ENCODE peak calls at places on chromosome 12, in four cellular contexts. One of them, this sample, is unnamed.

GRCh38 chr12:124464062-124464461 is 103.3 kb downstream of the NCOR2 start:
- DNase-seq in neural progenitor cell: no peak
- DNase-seq in astrocyte: no peak
- DNase-seq in MM.1S: no peak
- DNase-seq in this sample: no peak

GRCh38 chr12:111446044-111446581 is 40.4 kb downstream of the SH2B3 start:
- DNase-seq in MM.1S: no peak
- DNase-seq in astrocyte: no peak
- DNase-seq in neural progenitor cell: no peak
- DNase-seq in this sample: no peak

GRCh38 chr12:105262461-105263184 is 26.6 kb upstream of the APPL2 start:
- DNase-seq in astrocyte: no peak
- DNase-seq in neural progenitor cell: no peak
- DNase-seq in MM.1S: no peak
- DNase-seq in this sample: no peak

GRCh38 chr12:124441443-124442190 is 125.8 kb downstream of the NCOR2 start:
- DNase-seq in neural progenitor cell: no peak
- DNase-seq in MM.1S: no peak
- DNase-seq in astrocyte: peak; percentile 98
- DNase-seq in this sample: no peak

GRCh38 chr12:19410211-19410610 is 29.1 kb upstream of the AEBP2 start:
- DNase-seq in astrocyte: peak; percentile 29
- DNase-seq in MM.1S: no peak
- DNase-seq in neural progenitor cell: no peak
- DNase-seq in this sample: no peak

GRCh38 chr12:77204055-77204454 is 138.7 kb upstream of the E2F7 start:
- DNase-seq in neural progenitor cell: peak; percentile 34
- DNase-seq in MM.1S: no peak
- DNase-seq in astrocyte: no peak
- DNase-seq in this sample: no peak

GRCh38 chr12:120862664-120863063 is 41.5 kb downstream of the SPPL3 start:
- DNase-seq in MM.1S: no peak
- DNase-seq in astrocyte: no peak
- DNase-seq in neural progenitor cell: no peak
- DNase-seq in this sample: no peak

GRCh38 chr12:15534322-15534721 is 212.0 kb downstream of the PTPRO start:
- DNase-seq in MM.1S: peak; percentile 79
- DNase-seq in astrocyte: no peak
- DNase-seq in neural progenitor cell: no peak
- DNase-seq in this sample: no peak

GRCh38 chr12:10241276-10241675 is 28.6 kb downstream of the GABARAPL1 start:
- DNase-seq in MM.1S: no peak
- DNase-seq in neural progenitor cell: no peak
- DNase-seq in astrocyte: peak; percentile 2
- DNase-seq in this sample: no peak

GRCh38 chr12:119393685-119394084 is 59.2 kb downstream of the CCDC60 start:
- DNase-seq in neural progenitor cell: no peak
- DNase-seq in astrocyte: no peak
- DNase-seq in MM.1S: no peak
- DNase-seq in this sample: no peak

GRCh38 chr12:132251741-132252490 is 77.5 kb downstream of the GALNT9 start:
- DNase-seq in astrocyte: no peak
- DNase-seq in neural progenitor cell: no peak
- DNase-seq in MM.1S: no peak
- DNase-seq in this sample: no peak

GRCh38 chr12:132249747-132250478 is 79.5 kb downstream of the GALNT9 start:
- DNase-seq in astrocyte: no peak
- DNase-seq in MM.1S: no peak
- DNase-seq in neural progenitor cell: no peak
- DNase-seq in this sample: no peak

GRCh38 chr12:132250707-132251106 is 78.7 kb downstream of the GALNT9 start:
- DNase-seq in neural progenitor cell: no peak
- DNase-seq in MM.1S: no peak
- DNase-seq in astrocyte: no peak
- DNase-seq in this sample: no peak

GRCh38 chr12:132253698-132254480 is 75.5 kb downstream of the GALNT9 start:
- DNase-seq in MM.1S: no peak
- DNase-seq in neural progenitor cell: no peak
- DNase-seq in astrocyte: no peak
- DNase-seq in this sample: no peak

DNA sequence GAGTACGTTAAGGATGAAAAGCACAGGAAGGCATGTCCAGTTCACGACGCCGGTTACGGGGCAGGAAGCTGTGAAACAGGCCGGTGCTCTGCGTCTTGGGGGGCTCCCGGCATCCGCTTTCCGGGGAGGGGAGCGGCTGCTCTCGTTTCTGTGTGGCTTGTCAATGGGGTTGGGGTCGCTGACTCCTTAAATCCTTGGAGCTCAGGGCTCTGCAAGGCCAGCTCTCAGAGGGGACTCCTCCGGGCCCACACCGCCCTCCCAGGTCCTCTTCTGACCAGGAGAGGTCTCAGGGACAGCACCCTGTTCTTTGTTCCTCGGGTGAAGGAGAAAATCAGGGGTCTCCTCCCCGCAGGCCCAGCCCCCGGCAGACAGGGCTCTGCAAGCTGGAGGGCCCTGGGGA is 78.1 kb downstream of the GALNT9 start:
- DNase-seq in neural progenitor cell: no peak
- DNase-seq in MM.1S: no peak
- DNase-seq in astrocyte: no peak
- DNase-seq in this sample: no peak
- TF ChIP-seq EZH2 in neural progenitor cell: no peak
- TF ChIP-seq EZH2 in MM.1S: no peak
- TF ChIP-seq EZH2 in astrocyte: no peak
- TF ChIP-seq EZH2 in this sample: no peak

DNA sequence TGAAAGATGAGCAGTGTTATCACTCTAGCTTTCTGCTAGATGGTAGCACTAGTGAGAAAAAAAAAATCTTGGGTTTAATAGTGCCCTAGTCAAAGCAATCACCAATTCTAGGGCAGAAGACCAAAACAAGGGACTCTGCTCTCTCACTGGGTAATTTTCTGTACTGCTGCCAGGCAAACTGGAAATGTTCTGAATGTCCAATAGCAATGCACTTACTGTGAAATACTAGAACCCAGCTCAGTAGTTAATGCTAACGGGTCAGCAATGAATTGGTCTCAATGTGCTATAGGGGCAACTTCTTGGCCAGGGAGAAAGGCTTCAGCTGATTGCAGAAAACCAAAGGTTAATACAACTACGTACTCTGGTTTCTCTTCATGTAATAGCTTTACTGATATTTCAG is 2.2 kb downstream of the ATF7 start:
- DNase-seq in MM.1S: no peak
- DNase-seq in neural progenitor cell: no peak
- DNase-seq in astrocyte: peak; percentile 59
- DNase-seq in this sample: no peak
- H2AFZ ChIP-seq in MM.1S: no peak overlapping the region
- H2AFZ ChIP-seq in neural progenitor cell: no peak overlapping the region
- H2AFZ ChIP-seq in astrocyte: no peak overlapping the region
- H2AFZ ChIP-seq in this sample: no peak overlapping the region

DNA sequence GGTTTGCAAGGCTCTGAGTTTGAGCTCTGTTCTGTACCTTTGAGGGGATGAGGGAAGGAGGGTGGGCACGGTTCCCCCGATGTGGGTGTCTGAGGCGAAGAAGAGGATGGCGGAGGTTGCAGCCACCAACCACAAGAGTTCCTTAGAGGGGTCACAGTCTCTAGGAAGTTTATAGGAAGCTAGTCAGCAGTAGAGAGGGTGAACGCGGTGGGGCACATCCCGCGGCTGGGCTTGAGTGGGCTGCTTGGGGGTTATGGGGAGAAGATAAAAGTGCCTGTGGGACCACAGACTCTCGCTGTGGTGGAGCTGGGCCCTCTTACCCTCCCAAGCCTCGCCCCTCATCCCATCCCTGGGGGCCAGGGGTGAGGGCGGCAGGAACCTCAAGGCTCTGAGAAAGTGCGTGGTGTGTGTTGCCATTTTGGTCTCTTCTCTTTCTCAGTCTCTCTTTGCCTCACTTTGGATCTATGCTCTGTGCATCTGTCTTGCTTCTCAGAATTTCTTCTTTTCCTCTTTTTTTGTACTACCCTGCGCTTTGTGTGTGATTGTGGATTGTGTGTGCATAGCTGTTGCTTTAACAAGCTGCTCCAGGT is 2.7 kb downstream of the CD4 start:
- DNase-seq in neural progenitor cell: no peak
- DNase-seq in astrocyte: no peak
- DNase-seq in MM.1S: no peak
- DNase-seq in this sample: no peak
- H3K4me2 ChIP-seq in neural progenitor cell: peak overlapping the region; percentile 51
- H3K4me2 ChIP-seq in astrocyte: peak overlapping the region; percentile 60
- H3K4me2 ChIP-seq in MM.1S: no peak overlapping the region
- H3K4me2 ChIP-seq in this sample: no peak overlapping the region

DNA sequence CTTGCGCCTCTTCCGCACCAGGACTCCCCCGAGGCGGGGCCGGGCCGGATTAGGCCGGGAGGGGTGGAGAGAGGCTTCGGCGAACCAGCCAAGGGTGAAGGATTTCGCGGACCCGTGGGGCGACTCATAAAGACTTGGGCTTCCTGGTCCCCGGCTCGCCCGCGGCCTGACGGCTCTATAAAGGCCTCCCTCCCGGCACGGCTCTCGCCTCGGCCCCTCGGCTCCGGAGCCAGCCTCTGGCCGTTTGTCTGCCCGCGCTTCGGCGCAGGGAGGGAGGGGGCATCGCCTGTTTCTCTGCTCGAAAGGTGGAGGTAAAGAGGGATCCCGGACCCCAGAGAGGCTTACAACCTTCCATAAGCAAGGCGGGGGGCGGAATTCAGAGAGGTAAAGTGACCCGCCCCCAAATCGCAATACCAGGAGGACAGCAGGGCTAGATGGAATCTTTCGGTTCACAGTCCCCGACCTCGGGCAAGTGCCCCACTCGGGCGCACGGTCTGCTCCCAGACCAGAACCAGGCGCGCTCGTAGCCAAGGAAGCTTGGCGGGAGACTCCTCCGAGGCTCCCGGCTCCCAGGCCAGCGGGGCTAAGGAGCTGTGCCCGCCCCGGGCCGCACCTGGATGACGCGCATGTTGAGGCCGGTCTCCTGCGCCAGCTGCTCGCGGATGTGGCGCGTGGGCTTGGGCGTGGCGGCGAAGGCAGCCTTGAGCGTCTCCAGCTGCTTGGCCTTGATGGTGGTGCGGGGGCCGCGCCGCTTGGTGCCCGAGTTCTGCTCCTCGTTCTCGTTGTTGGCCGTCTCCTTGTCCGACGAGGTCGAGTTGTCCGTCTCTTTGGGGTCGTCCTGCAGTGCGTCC is 3.9 kb downstream of the LHX5 start:
- DNase-seq in astrocyte: no peak
- DNase-seq in MM.1S: no peak
- DNase-seq in neural progenitor cell: peak; percentile 82
- DNase-seq in this sample: no peak
- TF ChIP-seq EZH2 in astrocyte: peak; percentile 79
- TF ChIP-seq EZH2 in MM.1S: no peak
- TF ChIP-seq EZH2 in neural progenitor cell: no peak
- TF ChIP-seq EZH2 in this sample: peak; percentile 53

DNA sequence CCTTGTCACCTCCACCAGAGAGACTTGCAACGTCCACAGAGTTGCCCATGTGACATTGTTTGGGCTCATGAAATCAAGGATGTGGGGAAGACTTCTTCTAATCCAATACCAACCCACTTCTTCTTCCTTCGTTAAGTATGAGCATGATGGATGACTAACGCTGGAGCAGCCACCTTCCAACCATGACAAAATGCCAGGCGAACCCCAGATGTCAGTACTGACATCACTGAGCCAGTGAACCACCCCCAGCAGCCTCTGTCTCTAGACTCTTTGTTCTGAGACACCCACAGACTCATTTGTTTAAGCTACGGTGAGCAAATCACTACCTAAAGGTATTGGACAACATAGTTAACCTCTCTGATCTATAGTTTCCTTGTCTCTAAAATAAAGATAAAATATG is 123.7 kb downstream of the GRIN2B start:
- DNase-seq in astrocyte: no peak
- DNase-seq in MM.1S: no peak
- DNase-seq in neural progenitor cell: no peak
- DNase-seq in this sample: no peak
- H2AFZ ChIP-seq in astrocyte: no peak overlapping the region
- H2AFZ ChIP-seq in MM.1S: no peak overlapping the region
- H2AFZ ChIP-seq in neural progenitor cell: no peak overlapping the region
- H2AFZ ChIP-seq in this sample: no peak overlapping the region

GRCh38 chr12:93020998-93021597 is 92.0 kb upstream of the EEA1 start:
- DNase-seq in MM.1S: no peak
- DNase-seq in astrocyte: no peak
- DNase-seq in neural progenitor cell: no peak
- DNase-seq in this sample: no peak
- H3K4me2 ChIP-seq in MM.1S: no peak overlapping the region
- H3K4me2 ChIP-seq in astrocyte: no peak overlapping the region
- H3K4me2 ChIP-seq in neural progenitor cell: no peak overlapping the region
- H3K4me2 ChIP-seq in this sample: no peak overlapping the region

GRCh38 chr12:114396869-114397719 is 8.8 kb downstream of the TBX5 start:
- DNase-seq in astrocyte: no peak
- DNase-seq in MM.1S: no peak
- DNase-seq in neural progenitor cell: peak; percentile 44
- DNase-seq in this sample: no peak

GRCh38 chr12:114396153-114396868 is 9.6 kb downstream of the TBX5 start:
- DNase-seq in neural progenitor cell: peak; percentile 84
- DNase-seq in MM.1S: no peak
- DNase-seq in astrocyte: no peak
- DNase-seq in this sample: no peak

GRCh38 chr12:114399664-114400211 is 6.2 kb downstream of the TBX5 start:
- DNase-seq in neural progenitor cell: peak; percentile 89
- DNase-seq in MM.1S: no peak
- DNase-seq in astrocyte: no peak
- DNase-seq in this sample: no peak

GRCh38 chr12:114400395-114400794 is 5.5 kb downstream of the TBX5 start:
- DNase-seq in astrocyte: no peak
- DNase-seq in neural progenitor cell: peak; percentile 78
- DNase-seq in MM.1S: no peak
- DNase-seq in this sample: no peak

DNA sequence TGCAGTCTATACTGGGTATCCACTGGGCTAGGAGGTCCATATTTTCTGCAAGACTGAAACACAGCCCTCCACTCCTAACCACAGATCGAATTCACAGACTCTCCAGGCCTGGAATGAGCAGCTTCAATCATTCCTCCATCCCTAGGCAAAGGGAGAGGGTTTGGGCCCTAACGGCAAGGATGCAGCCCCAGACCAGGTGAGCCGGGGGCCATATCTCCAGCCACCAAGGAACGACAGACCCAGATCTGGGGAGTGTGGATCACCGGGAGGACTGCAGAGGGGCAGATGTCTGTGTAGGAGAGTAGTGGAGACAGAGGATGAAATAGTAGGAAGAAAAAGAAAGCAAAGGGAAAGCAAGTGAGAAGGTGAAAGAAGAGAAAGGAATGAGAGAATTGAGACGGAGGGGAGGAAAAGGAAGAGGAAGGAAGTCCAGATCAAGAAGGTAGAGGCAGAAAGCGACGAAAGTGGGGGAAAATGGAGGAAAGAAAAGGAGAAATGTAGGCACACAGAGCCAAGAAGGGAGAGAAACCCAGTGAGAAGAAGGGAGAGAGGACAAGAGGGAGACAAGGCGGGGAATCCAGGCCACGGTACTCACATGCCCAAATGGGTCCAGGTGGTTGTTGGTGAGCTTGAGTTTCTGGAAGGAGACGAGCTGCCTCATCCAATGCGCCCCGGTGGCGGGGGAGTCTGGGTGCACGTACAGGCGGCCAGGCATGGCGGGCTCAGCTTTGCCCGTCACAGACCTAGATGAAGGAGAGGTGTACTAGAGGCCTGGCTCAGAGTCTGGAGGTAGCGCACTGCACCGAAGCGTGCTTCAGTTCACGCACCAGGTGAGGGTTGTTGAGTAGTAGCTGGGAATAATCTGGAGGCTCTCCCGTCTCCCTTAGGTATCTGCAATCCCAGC is 7.7 kb downstream of the TBX5 start:
- DNase-seq in neural progenitor cell: peak; percentile 40
- DNase-seq in MM.1S: no peak
- DNase-seq in astrocyte: no peak
- DNase-seq in this sample: no peak
- TF ChIP-seq EZH2 in neural progenitor cell: peak; percentile 36
- TF ChIP-seq EZH2 in MM.1S: no peak
- TF ChIP-seq EZH2 in astrocyte: no peak
- TF ChIP-seq EZH2 in this sample: peak; percentile 34

This sample was measured in keratinocyte.